ENCODE peak calls at places on chromosomes 2 and 18, in nine cellular contexts. X, V, P, R, O, M, S, U and H are unnamed samples.

GRCh38 chr2:14480906-14481305 is 151.6 kb upstream of the LRATD1 start:
- DNase-seq in X (no peak), V (no peak), P (no peak), R (no peak), O (no peak), M (no peak), S (no peak), U (no peak), H (no peak)

GRCh38 chr2:128357561-128358370 is 39.1 kb upstream of the HS6ST1 start:
- DNase-seq in X (no peak), V (no peak), P (no peak), R (no peak), O (no peak), M (no peak), S (no peak), U (no peak), H (no peak)

GRCh38 chr2:16257725-16258028 is 317.3 kb downstream of the MYCN start:
- DNase-seq in X (no peak), V (no peak), P (no peak), R (no peak), O (no peak), M (no peak), S (no peak), U (no peak), H (no peak)

GRCh38 chr2:77513191-77513590 is 9.0 kb downstream of the LRRTM4 start:
- DNase-seq in X (no peak), V (no peak), P (no peak), R (no peak), O (no peak), M (no peak), S (no peak), U (no peak), H (no peak)

GRCh38 chr18:41761329-41762028 is 193.6 kb upstream of the PIK3C3 start:
- DNase-seq in X (no peak), V (no peak), P (no peak), R (peak; percentile 55), O (no peak), M (no peak), S (no peak), U (no peak), H (peak; percentile 80)

GRCh38 chr18:70046207-70046606 is 98.5 kb upstream of the CD226 start:
- DNase-seq in X (no peak), V (no peak), P (no peak), R (no peak), O (no peak), M (no peak), S (no peak), U (no peak), H (peak; percentile 61)

GRCh38 chr18:13587001-13587400 is 139.4 kb downstream of the FAM210A start:
- DNase-seq in X (no peak), V (no peak), P (no peak), R (no peak), O (no peak), M (no peak), S (no peak), U (no peak), H (no peak)

GRCh38 chr2:8138923-8139667 is 542.8 kb upstream of the ID2 start:
- DNase-seq in X (no peak), V (no peak), P (no peak), R (no peak), O (no peak), M (no peak), S (no peak), U (no peak), H (peak; percentile 85)

GRCh38 chr2:212905640-212906201 is 245.7 kb downstream of the IKZF2 start:
- DNase-seq in X (peak; percentile 35), V (no peak), P (no peak), R (no peak), O (no peak), M (peak; percentile 49), S (no peak), U (peak; percentile 60), H (no peak)